ENCODE peak calls at places on chromosome 7, in seven cellular contexts. One of them, this sample, is unnamed.
A peak's percentile ranks its signal among the peaks of the same experiment; 100 is the strongest.

GRCh38 chr7:47441796-47442744 is 139.8 kb downstream of the TNS3 start:
- DNase-seq in left lung: no peak
- DNase-seq in NCI-H187: no peak
- DNase-seq in adrenal gland: no peak
- DNase-seq in skeletal muscle cell: no peak
- DNase-seq in hippocampal formation: no peak
- DNase-seq in GM12891: no peak
- DNase-seq in this sample: no peak

GRCh38 chr7:37344886-37345579 is 103.6 kb downstream of the ELMO1 start:
- DNase-seq in GM12891: no peak
- DNase-seq in adrenal gland: no peak
- DNase-seq in skeletal muscle cell: no peak
- DNase-seq in left lung: no peak
- DNase-seq in NCI-H187: no peak
- DNase-seq in hippocampal formation: no peak
- DNase-seq in this sample: no peak

GRCh38 chr7:97006146-97006950 is 995 bp downstream of the DLX6 start:
- DNase-seq in adrenal gland: no peak
- DNase-seq in hippocampal formation: no peak
- DNase-seq in left lung: no peak
- DNase-seq in skeletal muscle cell: no peak
- DNase-seq in GM12891: peak; percentile 53
- DNase-seq in NCI-H187: peak; percentile 77
- DNase-seq in this sample: peak; percentile 41

GRCh38 chr7:25851332-25852248 is 300.4 kb upstream of the NFE2L3 start:
- DNase-seq in left lung: peak; percentile 80
- DNase-seq in hippocampal formation: peak; percentile 72
- DNase-seq in skeletal muscle cell: no peak
- DNase-seq in GM12891: peak; percentile 38
- DNase-seq in adrenal gland: peak; percentile 88
- DNase-seq in NCI-H187: peak; percentile 58
- DNase-seq in this sample: peak; percentile 96

GRCh38 chr7:54705436-54705835 is 53.6 kb downstream of the SEC61G start:
- DNase-seq in hippocampal formation: no peak
- DNase-seq in skeletal muscle cell: peak; percentile 12
- DNase-seq in left lung: no peak
- DNase-seq in NCI-H187: no peak
- DNase-seq in adrenal gland: no peak
- DNase-seq in GM12891: no peak
- DNase-seq in this sample: peak; percentile 71

GRCh38 chr7:36430171-36430570 is 40.5 kb downstream of the ANLN start:
- DNase-seq in left lung: no peak
- DNase-seq in GM12891: no peak
- DNase-seq in hippocampal formation: no peak
- DNase-seq in NCI-H187: no peak
- DNase-seq in adrenal gland: no peak
- DNase-seq in skeletal muscle cell: no peak
- DNase-seq in this sample: no peak

GRCh38 chr7:33517191-33517590 is 387.8 kb downstream of the BBS9 start:
- DNase-seq in GM12891: no peak
- DNase-seq in skeletal muscle cell: no peak
- DNase-seq in left lung: no peak
- DNase-seq in adrenal gland: no peak
- DNase-seq in NCI-H187: no peak
- DNase-seq in hippocampal formation: no peak
- DNase-seq in this sample: no peak

GRCh38 chr7:106482091-106482490 is 178.9 kb downstream of the CCDC71L start:
- DNase-seq in adrenal gland: no peak
- DNase-seq in left lung: no peak
- DNase-seq in skeletal muscle cell: no peak
- DNase-seq in hippocampal formation: no peak
- DNase-seq in NCI-H187: no peak
- DNase-seq in GM12891: no peak
- DNase-seq in this sample: no peak

GRCh38 chr7:72190166-72190565 is 222.0 kb downstream of the CALN1 start:
- DNase-seq in skeletal muscle cell: no peak
- DNase-seq in hippocampal formation: no peak
- DNase-seq in NCI-H187: no peak
- DNase-seq in GM12891: no peak
- DNase-seq in adrenal gland: no peak
- DNase-seq in left lung: no peak
- DNase-seq in this sample: no peak

GRCh38 chr7:39605087-39605486 is 18.3 kb upstream of the RALA start:
- DNase-seq in skeletal muscle cell: no peak
- DNase-seq in left lung: no peak
- DNase-seq in GM12891: no peak
- DNase-seq in hippocampal formation: no peak
- DNase-seq in NCI-H187: no peak
- DNase-seq in adrenal gland: no peak
- DNase-seq in this sample: no peak

GRCh38 chr7:142334236-142334635 is 76.4 kb upstream of the PRSS58 start:
- DNase-seq in left lung: no peak
- DNase-seq in adrenal gland: no peak
- DNase-seq in hippocampal formation: no peak
- DNase-seq in NCI-H187: no peak
- DNase-seq in skeletal muscle cell: no peak
- DNase-seq in GM12891: no peak
- DNase-seq in this sample: no peak

GRCh38 chr7:14505906-14506305 is 396.6 kb downstream of the DGKB start:
- DNase-seq in left lung: no peak
- DNase-seq in adrenal gland: no peak
- DNase-seq in NCI-H187: no peak
- DNase-seq in skeletal muscle cell: no peak
- DNase-seq in GM12891: no peak
- DNase-seq in hippocampal formation: no peak
- DNase-seq in this sample: no peak

GRCh38 chr7:155233703-155234492 is 63.8 kb upstream of the INSIG1 start:
- DNase-seq in adrenal gland: no peak
- DNase-seq in skeletal muscle cell: no peak
- DNase-seq in left lung: no peak
- DNase-seq in GM12891: no peak
- DNase-seq in NCI-H187: no peak
- DNase-seq in hippocampal formation: no peak
- DNase-seq in this sample: peak; percentile 42

GRCh38 chr7:100604976-100605911 is 3.1 kb downstream of the PCOLCE start:
- DNase-seq in hippocampal formation: no peak
- DNase-seq in NCI-H187: no peak
- DNase-seq in left lung: peak; percentile 59
- DNase-seq in GM12891: no peak
- DNase-seq in adrenal gland: peak; percentile 68
- DNase-seq in skeletal muscle cell: no peak
- DNase-seq in this sample: peak; percentile 37

GRCh38 chr7:151503902-151504714 is 15.6 kb downstream of the RHEB start:
- DNase-seq in NCI-H187: no peak
- DNase-seq in left lung: no peak
- DNase-seq in skeletal muscle cell: peak; percentile 74
- DNase-seq in hippocampal formation: no peak
- DNase-seq in adrenal gland: peak; percentile 65
- DNase-seq in GM12891: no peak
- DNase-seq in this sample: no peak

GRCh38 chr7:66634816-66635215 is 6.1 kb downstream of the KCTD7 start:
- DNase-seq in left lung: no peak
- DNase-seq in hippocampal formation: no peak
- DNase-seq in adrenal gland: no peak
- DNase-seq in skeletal muscle cell: no peak
- DNase-seq in GM12891: no peak
- DNase-seq in NCI-H187: no peak
- DNase-seq in this sample: no peak

GRCh38 chr7:131859162-131859821 is 302.9 kb upstream of the PODXL start:
- DNase-seq in left lung: peak; percentile 46
- DNase-seq in hippocampal formation: peak; percentile 26
- DNase-seq in skeletal muscle cell: peak; percentile 25
- DNase-seq in adrenal gland: peak; percentile 49
- DNase-seq in GM12891: peak; percentile 51
- DNase-seq in NCI-H187: peak; percentile 30
- DNase-seq in this sample: peak; percentile 79

GRCh38 chr7:46551603-46552002 is 630.5 kb upstream of the IGFBP3 start:
- DNase-seq in adrenal gland: no peak
- DNase-seq in GM12891: no peak
- DNase-seq in hippocampal formation: no peak
- DNase-seq in left lung: no peak
- DNase-seq in NCI-H187: no peak
- DNase-seq in skeletal muscle cell: no peak
- DNase-seq in this sample: no peak

GRCh38 chr7:16660702-16661464 is 14.9 kb downstream of the BZW2 start:
- DNase-seq in adrenal gland: no peak
- DNase-seq in GM12891: no peak
- DNase-seq in left lung: no peak
- DNase-seq in skeletal muscle cell: no peak
- DNase-seq in hippocampal formation: no peak
- DNase-seq in NCI-H187: no peak
- DNase-seq in this sample: no peak

GRCh38 chr7:128938524-128939074 is 872 bp downstream of the IRF5 start:
- DNase-seq in adrenal gland: no peak
- DNase-seq in skeletal muscle cell: no peak
- DNase-seq in left lung: peak; percentile 76
- DNase-seq in GM12891: no peak
- DNase-seq in NCI-H187: no peak
- DNase-seq in hippocampal formation: peak; percentile 24
- DNase-seq in this sample: peak; percentile 15

GRCh38 chr7:151410405-151411390 is 860 bp upstream of the WDR86 start:
- DNase-seq in NCI-H187: no peak
- DNase-seq in GM12891: peak; percentile 23
- DNase-seq in left lung: no peak
- DNase-seq in adrenal gland: no peak
- DNase-seq in skeletal muscle cell: no peak
- DNase-seq in hippocampal formation: no peak
- DNase-seq in this sample: no peak

GRCh38 chr7:81484266-81484665 is 285.6 kb downstream of the HGF start:
- DNase-seq in adrenal gland: no peak
- DNase-seq in skeletal muscle cell: peak; percentile 79
- DNase-seq in hippocampal formation: no peak
- DNase-seq in NCI-H187: no peak
- DNase-seq in left lung: peak; percentile 40
- DNase-seq in GM12891: no peak
- DNase-seq in this sample: no peak

GRCh38 chr7:130008941-130009847 is 42.0 kb downstream of the ZC3HC1 start:
- DNase-seq in GM12891: no peak
- DNase-seq in hippocampal formation: no peak
- DNase-seq in NCI-H187: no peak
- DNase-seq in left lung: peak; percentile 77
- DNase-seq in skeletal muscle cell: no peak
- DNase-seq in adrenal gland: peak; percentile 48
- DNase-seq in this sample: peak; percentile 95

GRCh38 chr7:17530741-17531417 is 232.4 kb downstream of the AHR start:
- DNase-seq in NCI-H187: no peak
- DNase-seq in left lung: no peak
- DNase-seq in adrenal gland: no peak
- DNase-seq in hippocampal formation: no peak
- DNase-seq in GM12891: no peak
- DNase-seq in skeletal muscle cell: no peak
- DNase-seq in this sample: no peak

GRCh38 chr7:89618269-89618668 is 536.0 kb upstream of the STEAP1 start:
- DNase-seq in hippocampal formation: no peak
- DNase-seq in NCI-H187: no peak
- DNase-seq in adrenal gland: no peak
- DNase-seq in skeletal muscle cell: no peak
- DNase-seq in GM12891: no peak
- DNase-seq in left lung: no peak
- DNase-seq in this sample: no peak

GRCh38 chr7:66946545-66946944 is 25.5 kb downstream of the TMEM248 start:
- DNase-seq in adrenal gland: no peak
- DNase-seq in hippocampal formation: no peak
- DNase-seq in left lung: no peak
- DNase-seq in NCI-H187: no peak
- DNase-seq in GM12891: no peak
- DNase-seq in skeletal muscle cell: no peak
- DNase-seq in this sample: no peak